ENCODE peak calls at places on chromosomes 4 and X, in six cellular contexts. J is tibial nerve, X is A549, P is GM12878, M is K562, K is suprapubic skin. L is an unnamed sample.

GRCh38 chr4:3045500-3045850 is 28.9 kb downstream of the HTT-AS start:
- DNase-seq in J (no peak), X (peak), P (no peak), M (peak), K (no peak), L (no peak)

GRCh38 chr4:156568479-156568878 is 403.1 kb downstream of the PDGFC start:
- DNase-seq in J (no peak), X (no peak), P (no peak), M (no peak), K (no peak), L (no peak)

GRCh38 chr4:153204247-153205027 is at the start of gene TRIM2:
- DNase-seq in J (peak), X (no peak), P (no peak), M (peak), K (peak), L (peak)

GRCh38 chrX:45860450-45860849 is 659.8 kb upstream of the DIPK2B start:
- DNase-seq in J (no peak), X (no peak), P (no peak), M (no peak), K (no peak), L (no peak)

GRCh38 chrX:8704184-8704583 is 27.8 kb downstream of the ANOS1 start:
- DNase-seq in J (no peak), X (no peak), P (no peak), M (no peak), K (no peak), L (no peak)

GRCh38 chr4:70945452-70946055 is 43.4 kb downstream of the MOB1B start:
- DNase-seq in J (no peak), X (no peak), P (no peak), M (no peak), K (no peak), L (no peak)

GRCh38 chrX:109635151-109635550 is 10.2 kb upstream of the KCNE5 start:
- DNase-seq in J (no peak), X (peak), P (no peak), M (peak), K (no peak), L (no peak)

GRCh38 chrX:45619290-45619689 is 418.6 kb upstream of the DIPK2B start:
- DNase-seq in J (no peak), X (no peak), P (no peak), M (no peak), K (no peak), L (no peak)

GRCh38 chr4:186685744-186686143 is 37.9 kb downstream of the FAT1 start:
- DNase-seq in J (no peak), X (peak), P (no peak), M (no peak), K (no peak), L (no peak)

GRCh38 chr4:183455431-183456145 is 11.2 kb downstream of the CDKN2AIP start:
- DNase-seq in J (no peak), X (no peak), P (no peak), M (no peak), K (no peak), L (no peak)

GRCh38 chr4:121668368-121669162 is 28.2 kb downstream of the ANXA5 start:
- DNase-seq in J (no peak), X (no peak), P (no peak), M (no peak), K (no peak), L (no peak)

GRCh38 chr4:97912151-97912550 is 231.1 kb downstream of the STPG2 start:
- DNase-seq in J (no peak), X (no peak), P (no peak), M (no peak), K (no peak), L (no peak)

DNA sequence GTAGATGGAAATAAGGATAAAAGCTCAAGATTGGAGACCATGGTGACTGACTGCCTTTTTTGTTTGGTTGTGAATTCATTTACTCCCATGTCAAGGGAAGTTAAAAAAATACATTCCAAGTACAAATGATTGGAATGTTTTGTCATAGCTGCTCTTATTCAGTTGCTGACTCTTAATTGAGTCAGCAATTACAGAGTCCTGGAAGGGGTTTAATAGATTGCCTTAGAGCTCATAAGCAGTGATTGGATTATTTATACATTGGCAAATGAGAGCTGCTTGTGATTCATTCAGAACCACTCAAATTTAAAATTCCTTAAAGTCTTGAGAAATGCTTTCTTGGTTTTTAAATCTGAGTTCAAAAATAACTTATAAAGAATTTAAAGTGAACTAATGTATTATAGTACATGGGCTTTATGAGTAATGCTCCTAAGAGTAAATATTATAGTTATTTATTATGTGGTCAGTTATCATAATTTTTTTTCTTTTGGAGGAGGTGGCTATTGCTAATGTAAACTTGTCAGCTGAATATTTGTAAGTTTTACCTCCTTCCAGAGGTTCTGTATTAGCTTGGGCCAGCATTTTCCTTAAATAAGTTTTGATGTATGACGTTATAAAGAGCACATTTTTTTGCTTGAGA is 13.6 kb downstream of the JADE1 start:
- DNase-seq in J (no peak), X (peak), P (no peak), M (no peak), K (no peak), L (no peak)
- TF ChIP-seq EP300 in J (no peak), X (no peak), P (no peak), M (no peak), K (no peak), L (no peak)

DNA sequence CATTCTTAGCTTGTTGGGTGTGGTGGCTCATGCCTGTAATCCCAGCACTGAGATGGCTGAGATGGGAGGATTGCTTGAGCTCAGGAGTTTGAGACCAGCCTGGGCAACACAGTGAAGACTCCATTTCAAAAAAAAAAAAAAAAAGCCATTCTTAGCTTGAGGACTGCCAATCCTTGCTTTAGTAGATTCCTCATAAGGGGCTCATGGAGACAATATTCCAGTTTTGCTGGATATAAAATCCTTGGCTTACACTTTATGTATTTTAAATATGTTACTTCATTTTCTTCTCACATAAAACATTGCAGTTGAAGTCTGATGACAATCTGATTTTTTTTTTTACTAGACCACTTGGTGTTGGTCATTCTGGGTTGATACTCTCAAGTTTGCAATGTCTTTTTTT is 23.5 kb downstream of the NOCT start:
- DNase-seq in J (no peak), X (no peak), P (no peak), M (no peak), K (no peak), L (no peak)
- TF ChIP-seq EP300 in J (no peak), X (no peak), P (no peak), M (no peak), K (no peak), L (no peak)

DNA sequence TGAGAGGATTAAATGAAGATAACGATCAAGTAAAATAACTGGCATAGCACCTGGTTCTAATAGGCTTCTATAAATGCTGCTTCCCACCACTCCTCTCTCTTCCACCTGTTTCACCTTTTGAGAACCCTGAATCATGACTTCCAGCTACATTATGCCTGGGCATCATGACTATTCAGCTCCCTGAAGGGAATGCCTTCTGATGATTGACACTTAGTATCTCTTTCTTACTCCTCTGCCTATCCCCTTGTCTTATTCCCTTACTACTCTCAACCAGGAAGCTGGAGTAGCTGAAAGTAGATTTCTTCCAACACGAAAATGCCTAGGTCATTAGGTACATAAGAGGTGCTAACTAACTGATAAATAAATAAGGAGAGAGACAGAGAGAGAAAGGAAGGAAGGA is 24.7 kb upstream of the CXCL8 start:
- DNase-seq in J (no peak), X (no peak), P (no peak), M (no peak), K (no peak), L (no peak)
- TF ChIP-seq EP300 in J (no peak), X (no peak), P (no peak), M (no peak), K (no peak), L (no peak)

GRCh38 chrX:32642283-32642682 is 569.1 kb downstream of the DMD start:
- DNase-seq in J (no peak), X (no peak), P (no peak), M (no peak), K (no peak), L (no peak)

DNA sequence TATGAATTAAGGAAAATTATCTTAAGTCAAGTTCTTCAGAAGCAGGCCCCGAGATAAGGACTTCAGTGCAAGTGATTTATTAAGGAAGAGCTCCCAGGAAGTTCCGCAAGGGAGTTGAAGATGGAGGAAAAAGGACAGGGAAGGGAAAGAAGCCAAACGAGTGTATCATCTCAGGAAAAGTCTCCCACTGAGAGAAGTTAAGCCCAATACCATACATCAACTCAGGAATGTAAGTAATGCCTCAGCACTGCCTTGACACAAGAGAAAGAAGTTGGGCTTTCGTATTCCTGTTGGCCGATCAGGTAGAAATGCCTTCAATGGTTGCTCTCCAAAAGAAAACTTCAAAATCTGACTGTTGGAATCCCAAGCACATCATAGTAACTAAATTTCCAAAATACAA is 566.9 kb downstream of the DMD start:
- DNase-seq in J (no peak), X (no peak), P (no peak), M (no peak), K (no peak), L (no peak)
- TF ChIP-seq EP300 in J (no peak), X (no peak), P (no peak), M (no peak), K (no peak), L (no peak)

L was measured in ovary.